ENCODE peak calls at places on chromosomes 12 and 14, in eight cellular contexts. One of them, this sample, is unnamed.

GRCh38 chr14:53896773-53897172 is 59.9 kb downstream of the BMP4 start:
- DNase-seq in heart right ventricle: no peak
- DNase-seq in caudate nucleus: no peak
- DNase-seq in GM12878: no peak
- DNase-seq in A549: no peak
- DNase-seq in cardiac muscle cell: no peak
- DNase-seq in PC-9: no peak
- DNase-seq in PC-3: no peak
- DNase-seq in this sample: no peak

GRCh38 chr12:104555650-104556049 is 98.9 kb downstream of the CHST11 start:
- DNase-seq in heart right ventricle: no peak
- DNase-seq in caudate nucleus: no peak
- DNase-seq in GM12878: no peak
- DNase-seq in A549: no peak
- DNase-seq in cardiac muscle cell: no peak
- DNase-seq in PC-9: no peak
- DNase-seq in PC-3: no peak
- DNase-seq in this sample: no peak

GRCh38 chr14:105858676-105859025 is 332.3 kb downstream of the TMEM121 start:
- DNase-seq in heart right ventricle: no peak
- DNase-seq in caudate nucleus: no peak
- DNase-seq in GM12878: no peak
- DNase-seq in A549: no peak
- DNase-seq in cardiac muscle cell: no peak
- DNase-seq in PC-9: no peak
- DNase-seq in PC-3: no peak
- DNase-seq in this sample: no peak

GRCh38 chr12:54082402-54082892 is 28.8 kb downstream of the HOXC4 start:
- DNase-seq in heart right ventricle: no peak
- DNase-seq in caudate nucleus: no peak
- DNase-seq in GM12878: no peak
- DNase-seq in A549: no peak
- DNase-seq in cardiac muscle cell: peak
- DNase-seq in PC-9: no peak
- DNase-seq in PC-3: no peak
- DNase-seq in this sample: no peak

GRCh38 chr14:81435578-81436295 is 35.6 kb upstream of the STON2 start:
- DNase-seq in heart right ventricle: peak
- DNase-seq in caudate nucleus: no peak
- DNase-seq in GM12878: no peak
- DNase-seq in A549: peak
- DNase-seq in cardiac muscle cell: peak
- DNase-seq in PC-9: peak
- DNase-seq in PC-3: peak
- DNase-seq in this sample: peak

GRCh38 chr14:91899777-91900176 is 32.4 kb upstream of the TC2N start:
- DNase-seq in heart right ventricle: no peak
- DNase-seq in caudate nucleus: no peak
- DNase-seq in GM12878: no peak
- DNase-seq in A549: no peak
- DNase-seq in cardiac muscle cell: no peak
- DNase-seq in PC-9: no peak
- DNase-seq in PC-3: no peak
- DNase-seq in this sample: no peak

GRCh38 chr14:52377940-52378339 is 63.8 kb downstream of the PTGER2 start:
- DNase-seq in heart right ventricle: no peak
- DNase-seq in caudate nucleus: no peak
- DNase-seq in GM12878: no peak
- DNase-seq in A549: no peak
- DNase-seq in cardiac muscle cell: no peak
- DNase-seq in PC-9: no peak
- DNase-seq in PC-3: no peak
- DNase-seq in this sample: no peak

GRCh38 chr12:113075137-113075683 is 18.7 kb downstream of the DTX1 start:
- DNase-seq in heart right ventricle: no peak
- DNase-seq in caudate nucleus: no peak
- DNase-seq in GM12878: peak
- DNase-seq in A549: no peak
- DNase-seq in cardiac muscle cell: no peak
- DNase-seq in PC-9: no peak
- DNase-seq in PC-3: no peak
- DNase-seq in this sample: no peak

GRCh38 chr14:74865156-74865555 is 10.8 kb downstream of the PROX2 start:
- DNase-seq in heart right ventricle: no peak
- DNase-seq in caudate nucleus: no peak
- DNase-seq in GM12878: no peak
- DNase-seq in A549: no peak
- DNase-seq in cardiac muscle cell: no peak
- DNase-seq in PC-9: no peak
- DNase-seq in PC-3: no peak
- DNase-seq in this sample: no peak

GRCh38 chr12:121524196-121524930 is 56.5 kb downstream of the KDM2B start:
- DNase-seq in heart right ventricle: no peak
- DNase-seq in caudate nucleus: no peak
- DNase-seq in GM12878: no peak
- DNase-seq in A549: no peak
- DNase-seq in cardiac muscle cell: no peak
- DNase-seq in PC-9: no peak
- DNase-seq in PC-3: no peak
- DNase-seq in this sample: no peak

GRCh38 chr12:124321040-124321481 is 26.2 kb downstream of the RFLNA start:
- DNase-seq in heart right ventricle: peak
- DNase-seq in caudate nucleus: no peak
- DNase-seq in GM12878: peak
- DNase-seq in A549: peak
- DNase-seq in cardiac muscle cell: peak
- DNase-seq in PC-9: no peak
- DNase-seq in PC-3: peak
- DNase-seq in this sample: peak

GRCh38 chr14:90509403-90509802 is 112.6 kb downstream of the CALM1 start:
- DNase-seq in heart right ventricle: no peak
- DNase-seq in caudate nucleus: no peak
- DNase-seq in GM12878: no peak
- DNase-seq in A549: no peak
- DNase-seq in cardiac muscle cell: no peak
- DNase-seq in PC-9: no peak
- DNase-seq in PC-3: peak
- DNase-seq in this sample: no peak

GRCh38 chr12:69330475-69331473 is 17.4 kb upstream of the LYZ start:
- DNase-seq in heart right ventricle: no peak
- DNase-seq in caudate nucleus: no peak
- DNase-seq in GM12878: no peak
- DNase-seq in A549: no peak
- DNase-seq in cardiac muscle cell: no peak
- DNase-seq in PC-9: no peak
- DNase-seq in PC-3: peak
- DNase-seq in this sample: no peak

GRCh38 chr12:6883252-6883651 is 10.1 kb upstream of the SPSB2 start:
- DNase-seq in heart right ventricle: no peak
- DNase-seq in caudate nucleus: no peak
- DNase-seq in GM12878: no peak
- DNase-seq in A549: no peak
- DNase-seq in cardiac muscle cell: no peak
- DNase-seq in PC-9: no peak
- DNase-seq in PC-3: no peak
- DNase-seq in this sample: no peak

GRCh38 chr12:67525500-67525884 is 123.1 kb upstream of the DYRK2 start:
- DNase-seq in heart right ventricle: no peak
- DNase-seq in caudate nucleus: no peak
- DNase-seq in GM12878: no peak
- DNase-seq in A549: no peak
- DNase-seq in cardiac muscle cell: no peak
- DNase-seq in PC-9: no peak
- DNase-seq in PC-3: no peak
- DNase-seq in this sample: no peak

GRCh38 chr12:40001406-40001805 is 104.5 kb downstream of the SLC2A13 start:
- DNase-seq in heart right ventricle: no peak
- DNase-seq in caudate nucleus: no peak
- DNase-seq in GM12878: no peak
- DNase-seq in A549: no peak
- DNase-seq in cardiac muscle cell: no peak
- DNase-seq in PC-9: no peak
- DNase-seq in PC-3: no peak
- DNase-seq in this sample: no peak

GRCh38 chr12:2634481-2634880 is 160.3 kb upstream of the FKBP4 start:
- DNase-seq in heart right ventricle: no peak
- DNase-seq in caudate nucleus: no peak
- DNase-seq in GM12878: no peak
- DNase-seq in A549: no peak
- DNase-seq in cardiac muscle cell: no peak
- DNase-seq in PC-9: no peak
- DNase-seq in PC-3: no peak
- DNase-seq in this sample: no peak

GRCh38 chr14:71321556-71322315 is 414.5 kb downstream of the PCNX1 start:
- DNase-seq in heart right ventricle: no peak
- DNase-seq in caudate nucleus: no peak
- DNase-seq in GM12878: no peak
- DNase-seq in A549: peak
- DNase-seq in cardiac muscle cell: peak
- DNase-seq in PC-9: peak
- DNase-seq in PC-3: peak
- DNase-seq in this sample: no peak

GRCh38 chr12:81809829-81810595 is 50.9 kb upstream of the PPFIA2 start:
- DNase-seq in heart right ventricle: no peak
- DNase-seq in caudate nucleus: no peak
- DNase-seq in GM12878: peak
- DNase-seq in A549: no peak
- DNase-seq in cardiac muscle cell: peak
- DNase-seq in PC-9: no peak
- DNase-seq in PC-3: no peak
- DNase-seq in this sample: no peak

GRCh38 chr12:45337835-45338234 is 121.9 kb downstream of the ANO6 start:
- DNase-seq in heart right ventricle: no peak
- DNase-seq in caudate nucleus: no peak
- DNase-seq in GM12878: no peak
- DNase-seq in A549: no peak
- DNase-seq in cardiac muscle cell: no peak
- DNase-seq in PC-9: no peak
- DNase-seq in PC-3: no peak
- DNase-seq in this sample: no peak
- H3K27ac ChIP-seq in heart right ventricle: peak
- H3K27ac ChIP-seq in caudate nucleus: no peak
- H3K27ac ChIP-seq in GM12878: no peak
- H3K27ac ChIP-seq in A549: no peak
- H3K27ac ChIP-seq in cardiac muscle cell: peak
- H3K27ac ChIP-seq in PC-9: no peak
- H3K27ac ChIP-seq in PC-3: no peak
- H3K27ac ChIP-seq in this sample: peak

DNA sequence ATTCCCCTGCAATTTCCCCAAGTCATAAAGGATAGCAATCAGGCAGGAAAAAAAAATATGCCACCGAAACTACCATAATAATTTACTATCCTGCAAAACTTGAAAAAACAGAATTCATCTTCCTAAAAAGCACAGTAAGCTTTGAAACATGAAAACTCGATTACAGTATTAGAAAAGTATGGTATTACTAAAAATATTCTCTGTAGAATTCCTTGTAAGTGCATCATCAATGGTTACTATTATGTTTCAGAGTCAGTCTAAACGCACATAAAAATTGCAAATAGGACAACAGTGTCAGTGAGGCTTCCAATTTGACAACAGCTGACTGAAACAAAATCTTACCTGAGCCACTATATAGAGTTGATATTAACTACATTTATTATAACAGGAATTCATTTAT is 44.9 kb downstream of the FOXN3 start:
- DNase-seq in heart right ventricle: no peak
- DNase-seq in caudate nucleus: no peak
- DNase-seq in GM12878: no peak
- DNase-seq in A549: no peak
- DNase-seq in cardiac muscle cell: no peak
- DNase-seq in PC-9: no peak
- DNase-seq in PC-3: no peak
- DNase-seq in this sample: no peak
- H3K27ac ChIP-seq in heart right ventricle: no peak
- H3K27ac ChIP-seq in caudate nucleus: no peak
- H3K27ac ChIP-seq in GM12878: peak
- H3K27ac ChIP-seq in A549: no peak
- H3K27ac ChIP-seq in cardiac muscle cell: no peak
- H3K27ac ChIP-seq in PC-9: no peak
- H3K27ac ChIP-seq in PC-3: no peak
- H3K27ac ChIP-seq in this sample: no peak

DNA sequence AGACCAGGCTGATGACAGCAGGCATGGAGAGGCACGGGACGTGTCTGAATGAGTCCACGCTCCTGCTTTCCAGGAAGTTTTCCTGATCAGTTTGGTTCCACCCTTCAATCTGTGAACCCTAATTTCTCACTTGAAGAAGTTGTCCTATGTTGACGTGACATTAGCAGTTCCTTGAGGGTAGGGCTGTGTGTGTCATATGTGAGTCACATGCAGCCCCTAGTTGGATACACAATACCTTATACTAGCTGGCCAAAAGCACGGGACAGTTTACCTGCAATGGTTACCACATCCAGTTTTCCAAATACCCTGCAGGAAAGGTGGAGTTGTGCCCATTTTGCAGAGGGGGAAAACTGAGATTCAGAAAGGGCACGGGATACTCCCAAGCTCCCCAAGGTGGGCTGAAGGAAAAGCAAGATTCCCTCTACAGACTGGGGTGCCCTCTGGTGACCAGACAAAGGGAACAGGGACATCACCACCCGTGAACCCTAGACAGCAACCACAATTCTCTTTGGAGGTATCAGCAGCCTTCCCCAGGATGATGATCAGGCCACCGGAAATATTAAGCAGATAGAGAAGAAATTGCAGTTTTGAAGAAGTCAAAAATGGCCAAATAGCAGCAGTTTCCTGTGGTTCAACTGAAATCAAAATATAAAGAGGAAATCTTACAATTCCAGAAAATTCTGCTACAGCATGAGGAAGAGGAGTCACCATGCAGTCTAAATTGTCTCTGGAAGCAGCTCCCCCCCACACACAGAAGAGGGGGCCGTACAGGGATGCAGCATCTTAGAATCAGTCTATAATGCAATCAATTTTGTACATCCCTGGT is 194.4 kb downstream of the PHETA1 start:
- DNase-seq in heart right ventricle: no peak
- DNase-seq in caudate nucleus: no peak
- DNase-seq in GM12878: no peak
- DNase-seq in A549: peak
- DNase-seq in cardiac muscle cell: peak
- DNase-seq in PC-9: no peak
- DNase-seq in PC-3: peak
- DNase-seq in this sample: no peak
- H3K27ac ChIP-seq in heart right ventricle: no peak
- H3K27ac ChIP-seq in caudate nucleus: no peak
- H3K27ac ChIP-seq in GM12878: no peak
- H3K27ac ChIP-seq in A549: no peak
- H3K27ac ChIP-seq in cardiac muscle cell: no peak
- H3K27ac ChIP-seq in PC-9: no peak
- H3K27ac ChIP-seq in PC-3: no peak
- H3K27ac ChIP-seq in this sample: no peak

DNA sequence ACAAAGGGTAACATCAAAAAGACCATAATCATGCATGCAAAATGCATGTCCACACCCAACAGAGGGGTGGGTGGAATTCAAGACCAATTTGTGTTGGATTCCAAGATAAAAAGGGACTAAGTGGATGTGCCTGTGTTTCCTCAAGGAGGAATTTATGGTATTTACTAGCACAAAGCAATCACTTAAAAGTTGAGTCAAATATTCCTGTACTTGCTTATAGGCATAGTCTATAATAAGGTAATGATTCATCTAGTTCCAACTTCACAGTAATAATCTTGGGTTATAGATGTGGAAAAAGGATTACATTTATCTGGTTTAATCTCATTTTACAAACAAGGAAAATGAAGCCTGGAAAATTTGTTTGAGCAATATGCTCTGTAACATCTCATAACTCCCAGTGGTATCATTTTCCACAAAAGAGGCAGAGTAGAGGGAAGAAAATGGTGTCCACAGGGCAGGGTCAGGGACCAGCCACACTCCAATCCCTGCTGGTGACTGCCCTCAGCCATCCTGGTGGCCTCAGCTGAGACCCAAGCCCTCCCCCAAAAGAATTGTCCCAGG is 80.8 kb upstream of the REP15 start:
- DNase-seq in heart right ventricle: no peak
- DNase-seq in caudate nucleus: no peak
- DNase-seq in GM12878: no peak
- DNase-seq in A549: no peak
- DNase-seq in cardiac muscle cell: peak
- DNase-seq in PC-9: peak
- DNase-seq in PC-3: peak
- DNase-seq in this sample: no peak
- H3K27ac ChIP-seq in heart right ventricle: no peak
- H3K27ac ChIP-seq in caudate nucleus: no peak
- H3K27ac ChIP-seq in GM12878: no peak
- H3K27ac ChIP-seq in A549: peak
- H3K27ac ChIP-seq in cardiac muscle cell: peak
- H3K27ac ChIP-seq in PC-9: no peak
- H3K27ac ChIP-seq in PC-3: peak
- H3K27ac ChIP-seq in this sample: no peak

This sample was measured in lung.